ENCODE peak calls at places on chromosomes 6 and 20, in five cellular contexts. K is foreskin keratinocyte; F is right cardiac atrium; V is adrenal gland; A is CD4-positive, alpha-beta T cell. X is an unnamed sample.

GRCh38 chr6:46521464-46521971 is 30.3 kb upstream of the RCAN2 start:
- DNase-seq in K (no peak), F (no peak), V (no peak), A (no peak), X (no peak)

GRCh38 chr6:18179770-18180393 is 24.7 kb downstream of the KDM1B start:
- DNase-seq in K (no peak), F (no peak), V (no peak), A (no peak), X (no peak)

GRCh38 chr6:131372535-131372934 is 200.5 kb upstream of the ARG1 start:
- DNase-seq in K (no peak), F (no peak), V (no peak), A (no peak), X (no peak)

GRCh38 chr20:7285918-7286556 is 518.6 kb downstream of the BMP2 start:
- DNase-seq in K (peak), F (peak), V (peak), A (no peak), X (peak)

GRCh38 chr20:63863798-63864544 is 1.1 kb upstream of the TPD52L2 start:
- DNase-seq in K (peak), F (peak), V (peak), A (peak), X (peak)

GRCh38 chr6:105179244-105180065 is at the start of gene POPDC3:
- DNase-seq in K (no peak), F (peak), V (no peak), A (no peak), X (peak)

GRCh38 chr6:11575408-11576033 is 38.0 kb downstream of the TMEM170B start:
- DNase-seq in K (peak), F (no peak), V (peak), A (no peak), X (no peak)

GRCh38 chr20:50153500-50154377 is at the start of gene PEDS1:
- DNase-seq in K (no peak), F (peak), V (peak), A (peak), X (peak)

GRCh38 chr6:13554929-13555333 is 19.5 kb upstream of the SIRT5 start:
- DNase-seq in K (no peak), F (peak), V (no peak), A (no peak), X (peak)

GRCh38 chr20:38751360-38751976 is 3.2 kb downstream of the ACTR5 start:
- DNase-seq in K (no peak), F (no peak), V (no peak), A (no peak), X (no peak)

GRCh38 chr20:61538481-61539265 is 286.6 kb downstream of the CDH4 start:
- DNase-seq in K (no peak), F (no peak), V (no peak), A (no peak), X (no peak)

GRCh38 chr6:166949533-166950442 is 6.6 kb downstream of the RNASET2 start:
- DNase-seq in K (no peak), F (no peak), V (no peak), A (no peak), X (no peak)

GRCh38 chr20:25046181-25046641 is 11.7 kb downstream of the ACSS1 start:
- DNase-seq in K (no peak), F (peak), V (no peak), A (no peak), X (peak)

GRCh38 chr6:1715336-1715735 is 105.6 kb downstream of the FOXC1 start:
- DNase-seq in K (no peak), F (no peak), V (no peak), A (no peak), X (no peak)

DNA sequence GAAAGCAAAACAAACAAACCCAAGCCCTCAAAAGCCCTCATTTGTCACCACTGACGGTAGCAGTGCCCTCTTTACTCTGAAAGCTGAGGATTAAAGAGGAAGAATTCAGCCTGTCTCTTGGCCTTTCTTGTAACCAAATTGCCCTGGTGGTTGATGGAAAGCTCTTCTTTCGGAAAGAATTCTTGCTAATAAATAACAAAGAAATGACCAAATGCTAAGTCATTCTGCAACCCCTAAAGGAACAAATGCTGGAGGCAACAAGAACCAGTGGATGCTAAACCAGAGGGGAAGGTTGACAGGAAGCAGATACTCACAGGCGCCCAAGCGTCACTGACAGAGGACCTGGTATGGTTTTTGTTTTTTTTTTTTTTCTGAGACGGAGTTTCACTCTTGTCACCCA is 6.6 kb downstream of the ADISSP start:
- DNase-seq in K (no peak), F (no peak), V (no peak), A (no peak), X (no peak)
- H3K27ac ChIP-seq in K (no peak), F (no peak), V (no peak), A (no peak), X (no peak)

GRCh38 chr6:30227242-30227722 is 14.1 kb upstream of the TRIM26 start:
- DNase-seq in K (no peak), F (no peak), V (no peak), A (no peak), X (no peak)
- H3K27ac ChIP-seq in K (no peak), F (no peak), V (no peak), A (no peak), X (no peak)

GRCh38 chr6:34028691-34029360 is 117.1 kb downstream of the GRM4 start:
- DNase-seq in K (no peak), F (peak), V (no peak), A (no peak), X (no peak)
- H3K27ac ChIP-seq in K (no peak), F (no peak), V (no peak), A (no peak), X (no peak)

GRCh38 chr20:1328680-1329330 is at the start of gene SDCBP2:
- DNase-seq in K (no peak), F (no peak), V (peak), A (peak), X (peak)

GRCh38 chr20:1331801-1332453 is 3.0 kb upstream of the SDCBP2 start:
- DNase-seq in K (no peak), F (no peak), V (no peak), A (peak), X (no peak)

GRCh38 chr20:1327827-1328679 is 886 bp downstream of the SDCBP2 start:
- DNase-seq in K (no peak), F (no peak), V (peak), A (peak), X (peak)

GRCh38 chr20:1331101-1331500 is 2.2 kb upstream of the SDCBP2 start:
- DNase-seq in K (no peak), F (no peak), V (no peak), A (peak), X (no peak)

DNA sequence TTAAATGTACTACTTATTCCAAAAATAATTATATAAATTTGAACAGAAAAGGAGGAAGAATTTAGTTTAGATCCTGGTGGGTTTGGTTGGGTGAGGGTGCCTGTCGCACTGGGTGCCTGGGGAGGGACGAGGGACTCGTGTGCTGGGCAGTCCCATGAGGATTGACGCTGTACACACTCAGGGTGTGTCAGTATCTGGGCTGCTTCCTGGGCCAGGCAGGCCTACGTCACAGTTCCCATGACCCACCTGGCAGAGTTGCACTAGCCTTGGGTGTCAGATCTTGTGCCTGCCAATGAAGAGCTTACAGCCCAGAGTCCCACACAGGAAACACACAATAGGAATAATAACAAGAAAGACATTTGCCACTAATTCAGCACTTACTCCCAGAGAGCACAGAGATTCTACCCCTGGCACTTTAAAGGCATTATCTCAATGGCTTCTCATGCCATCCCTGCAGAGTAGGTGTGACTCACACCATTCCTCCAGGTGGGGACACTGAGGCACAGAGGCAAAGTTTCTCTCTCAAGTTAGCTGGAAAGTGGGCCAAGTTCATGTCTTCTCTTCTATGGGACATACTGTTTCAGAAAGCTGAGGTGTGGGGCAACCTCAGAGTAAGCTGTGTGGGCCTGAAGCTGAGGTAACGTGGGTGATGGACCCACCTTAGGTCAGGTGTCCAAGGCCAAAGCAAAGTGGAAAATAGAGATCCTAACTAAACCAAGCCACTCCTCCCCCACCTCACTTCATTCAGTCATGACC is 1.3 kb upstream of the SDCBP2 start:
- DNase-seq in K (no peak), F (peak), V (peak), A (peak), X (peak)
- H3K27ac ChIP-seq in K (peak), F (peak), V (peak), A (peak), X (peak)

GRCh38 chr20:59051666-59052065 is 9.1 kb upstream of the PRELID3B start:
- DNase-seq in K (no peak), F (no peak), V (no peak), A (no peak), X (no peak)
- H3K27ac ChIP-seq in K (no peak), F (no peak), V (no peak), A (no peak), X (no peak)

DNA sequence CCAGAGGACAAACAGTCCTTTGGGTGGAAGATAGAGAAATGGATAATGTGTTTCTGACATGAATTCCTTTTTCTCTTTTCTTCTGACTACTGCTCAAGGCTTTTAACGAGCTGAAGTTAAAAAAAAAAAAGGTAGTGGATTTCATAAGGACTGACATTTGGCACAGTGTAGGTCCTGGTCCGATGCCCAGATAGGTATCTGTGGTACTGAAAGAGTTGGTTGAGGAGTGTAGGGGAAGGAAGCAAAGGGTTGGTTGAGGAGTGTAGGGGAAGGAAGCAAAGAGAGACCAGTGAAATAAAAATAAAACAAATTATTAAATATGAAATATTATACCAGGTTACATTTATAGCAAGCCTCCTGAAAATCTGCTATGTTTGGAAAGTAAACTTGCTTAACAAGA is 11.8 kb downstream of the UTRN start:
- DNase-seq in K (no peak), F (no peak), V (peak), A (no peak), X (no peak)
- H3K27ac ChIP-seq in K (no peak), F (no peak), V (no peak), A (no peak), X (peak)

GRCh38 chr20:17992847-17993508 is 24.2 kb downstream of the MGME1 start:
- DNase-seq in K (no peak), F (no peak), V (no peak), A (no peak), X (no peak)

GRCh38 chr20:17998446-17998845 is 29.6 kb downstream of the MGME1 start:
- DNase-seq in K (no peak), F (no peak), V (no peak), A (no peak), X (no peak)

GRCh38 chr20:17993546-17993945 is 24.7 kb downstream of the MGME1 start:
- DNase-seq in K (no peak), F (no peak), V (no peak), A (no peak), X (no peak)

GRCh38 chr20:17992224-17992637 is 23.4 kb downstream of the MGME1 start:
- DNase-seq in K (no peak), F (no peak), V (no peak), A (no peak), X (no peak)

GRCh38 chr20:17995967-17996819 is 27.4 kb downstream of the MGME1 start:
- DNase-seq in K (no peak), F (no peak), V (peak), A (no peak), X (no peak)
- H3K27ac ChIP-seq in K (no peak), F (no peak), V (no peak), A (no peak), X (no peak)

X was measured in heart right ventricle.